ENCODE peak calls at places on chromosome 4, in four cellular contexts. One of them, this sample, is unnamed.

GRCh38 chr4:177222776-177223175 is 86.9 kb upstream of the NEIL3 start:
- DNase-seq in bronchial epithelial cell: no peak
- DNase-seq in omental fat pad: no peak
- DNase-seq in AG10803: no peak
- DNase-seq in this sample: no peak

GRCh38 chr4:2442175-2442993 is 23.6 kb downstream of the CFAP99 start:
- DNase-seq in bronchial epithelial cell: no peak
- DNase-seq in omental fat pad: no peak
- DNase-seq in AG10803: no peak
- DNase-seq in this sample: no peak

GRCh38 chr4:154516320-154516719 is 24.7 kb upstream of the DCHS2 start:
- DNase-seq in bronchial epithelial cell: no peak
- DNase-seq in omental fat pad: no peak
- DNase-seq in AG10803: no peak
- DNase-seq in this sample: no peak

GRCh38 chr4:142284402-142285221 is 561.5 kb downstream of the INPP4B start:
- DNase-seq in bronchial epithelial cell: no peak
- DNase-seq in omental fat pad: no peak
- DNase-seq in AG10803: no peak
- DNase-seq in this sample: no peak

GRCh38 chr4:56613101-56613862 is 67.8 kb downstream of the HOPX start:
- DNase-seq in bronchial epithelial cell: peak
- DNase-seq in omental fat pad: no peak
- DNase-seq in AG10803: peak
- DNase-seq in this sample: peak

GRCh38 chr4:8599657-8600056 is 7.1 kb downstream of the CPZ start:
- DNase-seq in bronchial epithelial cell: no peak
- DNase-seq in omental fat pad: no peak
- DNase-seq in AG10803: peak
- DNase-seq in this sample: no peak

GRCh38 chr4:141905751-141906150 is 269.4 kb downstream of the IL15 start:
- DNase-seq in bronchial epithelial cell: peak
- DNase-seq in omental fat pad: no peak
- DNase-seq in AG10803: peak
- DNase-seq in this sample: no peak

GRCh38 chr4:3871181-3871852 is 105.1 kb downstream of the ADRA2C start:
- DNase-seq in bronchial epithelial cell: no peak
- DNase-seq in omental fat pad: no peak
- DNase-seq in AG10803: no peak
- DNase-seq in this sample: no peak

GRCh38 chr4:153522800-153523089 is 56.6 kb downstream of the TMEM131L start:
- DNase-seq in bronchial epithelial cell: no peak
- DNase-seq in omental fat pad: no peak
- DNase-seq in AG10803: no peak
- DNase-seq in this sample: no peak

GRCh38 chr4:141213550-141213991 is 7.1 kb upstream of the ZNF330 start:
- DNase-seq in bronchial epithelial cell: no peak
- DNase-seq in omental fat pad: no peak
- DNase-seq in AG10803: no peak
- DNase-seq in this sample: no peak

GRCh38 chr4:38189445-38189844 is 229.2 kb downstream of the PTTG2 start:
- DNase-seq in bronchial epithelial cell: peak
- DNase-seq in omental fat pad: no peak
- DNase-seq in AG10803: peak
- DNase-seq in this sample: peak

GRCh38 chr4:24067781-24068193 is 177.9 kb upstream of the PPARGC1A start:
- DNase-seq in bronchial epithelial cell: peak
- DNase-seq in omental fat pad: no peak
- DNase-seq in AG10803: peak
- DNase-seq in this sample: peak

GRCh38 chr4:108156391-108156790 is 12.3 kb downstream of the LEF1 start:
- DNase-seq in bronchial epithelial cell: no peak
- DNase-seq in omental fat pad: no peak
- DNase-seq in AG10803: no peak
- DNase-seq in this sample: no peak

GRCh38 chr4:110544594-110544993 is 68.6 kb downstream of the ENPEP start:
- DNase-seq in bronchial epithelial cell: no peak
- DNase-seq in omental fat pad: no peak
- DNase-seq in AG10803: no peak
- DNase-seq in this sample: no peak

GRCh38 chr4:150078041-150078995 is at the start of gene DCLK2:
- DNase-seq in bronchial epithelial cell: no peak
- DNase-seq in omental fat pad: peak
- DNase-seq in AG10803: peak
- DNase-seq in this sample: peak

GRCh38 chr4:53943345-53944085 is 120.9 kb downstream of the CHIC2 start:
- DNase-seq in bronchial epithelial cell: peak
- DNase-seq in omental fat pad: no peak
- DNase-seq in AG10803: peak
- DNase-seq in this sample: peak

GRCh38 chr4:65943076-65943475 is 272.8 kb upstream of the EPHA5 start:
- DNase-seq in bronchial epithelial cell: peak
- DNase-seq in omental fat pad: no peak
- DNase-seq in AG10803: peak
- DNase-seq in this sample: peak
- TF ChIP-seq CTCF in bronchial epithelial cell: no peak
- TF ChIP-seq CTCF in omental fat pad: no peak
- TF ChIP-seq CTCF in AG10803: no peak
- TF ChIP-seq CTCF in this sample: no peak

DNA sequence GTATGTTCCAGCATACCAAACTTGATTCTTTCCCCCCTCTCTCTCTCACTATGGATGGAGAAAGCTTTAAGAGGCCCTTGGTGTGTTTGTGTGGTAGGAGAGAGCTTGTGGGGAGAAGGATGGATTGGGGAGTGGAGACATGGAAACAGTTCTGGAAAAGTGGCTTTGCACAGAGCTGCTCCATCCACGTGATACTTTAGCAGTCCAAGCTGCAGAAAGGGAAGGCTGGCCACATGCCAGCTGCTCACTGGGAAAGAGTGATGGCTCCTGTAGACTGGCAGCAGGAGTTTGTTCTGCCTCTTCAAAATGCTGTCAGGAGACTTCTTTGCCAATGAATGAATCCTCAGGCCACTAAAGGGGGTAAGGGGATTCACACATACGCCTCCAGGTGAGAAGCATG is 21.7 kb upstream of the SEC24B start:
- DNase-seq in bronchial epithelial cell: no peak
- DNase-seq in omental fat pad: no peak
- DNase-seq in AG10803: no peak
- DNase-seq in this sample: no peak
- TF ChIP-seq CTCF in bronchial epithelial cell: no peak
- TF ChIP-seq CTCF in omental fat pad: no peak
- TF ChIP-seq CTCF in AG10803: no peak
- TF ChIP-seq CTCF in this sample: no peak

GRCh38 chr4:22434895-22435294 is 81.0 kb downstream of the ADGRA3 start:
- DNase-seq in bronchial epithelial cell: peak
- DNase-seq in omental fat pad: no peak
- DNase-seq in AG10803: peak
- DNase-seq in this sample: peak
- TF ChIP-seq CTCF in bronchial epithelial cell: peak
- TF ChIP-seq CTCF in omental fat pad: no peak
- TF ChIP-seq CTCF in AG10803: peak
- TF ChIP-seq CTCF in this sample: no peak

GRCh38 chr4:186193851-186194250 is 2.5 kb downstream of the CYP4V2 start:
- DNase-seq in bronchial epithelial cell: no peak
- DNase-seq in omental fat pad: no peak
- DNase-seq in AG10803: no peak
- DNase-seq in this sample: no peak

GRCh38 chr4:186192068-186192751 is 843 bp downstream of the CYP4V2 start:
- DNase-seq in bronchial epithelial cell: peak
- DNase-seq in omental fat pad: peak
- DNase-seq in AG10803: peak
- DNase-seq in this sample: peak

GRCh38 chr4:186191266-186192067 is at the start of gene CYP4V2:
- DNase-seq in bronchial epithelial cell: peak
- DNase-seq in omental fat pad: peak
- DNase-seq in AG10803: peak
- DNase-seq in this sample: peak

GRCh38 chr4:186200436-186201409 is 9.4 kb downstream of the CYP4V2 start:
- DNase-seq in bronchial epithelial cell: no peak
- DNase-seq in omental fat pad: no peak
- DNase-seq in AG10803: no peak
- DNase-seq in this sample: no peak

DNA sequence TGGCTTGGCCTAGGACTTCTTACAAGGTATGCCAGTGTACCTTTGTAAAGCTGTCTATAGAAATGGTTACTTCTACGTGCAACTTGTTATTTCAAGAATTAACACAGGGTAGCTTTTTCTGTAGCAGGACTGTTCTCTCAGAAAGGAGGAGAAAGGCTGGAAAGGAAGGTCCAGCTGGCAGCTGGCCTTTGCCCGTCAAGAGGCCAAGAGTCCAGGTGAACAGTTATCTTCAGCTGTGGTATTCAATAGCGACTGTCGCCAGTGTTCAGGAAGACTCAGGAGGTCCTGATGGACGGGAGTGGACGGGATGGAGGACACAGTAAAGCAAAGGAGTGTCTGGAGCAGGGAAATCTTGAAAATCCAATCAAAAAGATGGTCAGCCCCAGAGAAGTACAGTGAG is 4.7 kb downstream of the CYP4V2 start:
- DNase-seq in bronchial epithelial cell: no peak
- DNase-seq in omental fat pad: no peak
- DNase-seq in AG10803: no peak
- DNase-seq in this sample: no peak
- TF ChIP-seq CTCF in bronchial epithelial cell: no peak
- TF ChIP-seq CTCF in omental fat pad: no peak
- TF ChIP-seq CTCF in AG10803: no peak
- TF ChIP-seq CTCF in this sample: no peak